ENCODE peak calls at places on chromosomes 11 and 22, in five cellular contexts. One of them, this sample, is unnamed.
A peak's percentile ranks its signal among the peaks of the same experiment; 100 is the strongest.

GRCh38 chr11:267491-267994 is 10.7 kb upstream of the NLRP6 start:
- DNase-seq in NB4: peak; percentile 77
- DNase-seq in right lobe of liver: peak; percentile 61
- DNase-seq in HCT116: no peak
- DNase-seq in GM13977: peak; percentile 62
- DNase-seq in this sample: no peak

GRCh38 chr22:26846645-26847044 is 189.3 kb downstream of the MIAT start:
- DNase-seq in HCT116: no peak
- DNase-seq in right lobe of liver: no peak
- DNase-seq in GM13977: no peak
- DNase-seq in NB4: no peak
- DNase-seq in this sample: no peak

GRCh38 chr11:2664331-2664730 is 35.5 kb downstream of the KCNQ1OT1 start:
- DNase-seq in HCT116: no peak
- DNase-seq in NB4: no peak
- DNase-seq in right lobe of liver: no peak
- DNase-seq in GM13977: no peak
- DNase-seq in this sample: no peak

GRCh38 chr22:30250713-30251267 is 4.2 kb upstream of the LIF start:
- DNase-seq in right lobe of liver: peak; percentile 57
- DNase-seq in NB4: no peak
- DNase-seq in GM13977: no peak
- DNase-seq in HCT116: no peak
- DNase-seq in this sample: peak; percentile 92

GRCh38 chr11:128603752-128604472 is 16.6 kb upstream of the ETS1 start:
- DNase-seq in right lobe of liver: no peak
- DNase-seq in NB4: peak; percentile 39
- DNase-seq in HCT116: no peak
- DNase-seq in GM13977: no peak
- DNase-seq in this sample: no peak

GRCh38 chr11:71327156-71328085 is 75.0 kb upstream of the SHANK2 start:
- DNase-seq in GM13977: no peak
- DNase-seq in HCT116: no peak
- DNase-seq in right lobe of liver: peak; percentile 5
- DNase-seq in NB4: no peak
- DNase-seq in this sample: no peak

GRCh38 chr22:29225422-29226090 is 19.9 kb downstream of the EMID1 start:
- DNase-seq in GM13977: no peak
- DNase-seq in NB4: no peak
- DNase-seq in HCT116: no peak
- DNase-seq in right lobe of liver: no peak
- DNase-seq in this sample: no peak

GRCh38 chr11:115990004-115990447 is 485.8 kb upstream of the CADM1 start:
- DNase-seq in GM13977: peak; percentile 60
- DNase-seq in NB4: peak; percentile 17
- DNase-seq in right lobe of liver: no peak
- DNase-seq in HCT116: no peak
- DNase-seq in this sample: no peak

GRCh38 chr22:27905638-27906037 is 13.4 kb downstream of the PITPNB start:
- DNase-seq in GM13977: no peak
- DNase-seq in HCT116: no peak
- DNase-seq in right lobe of liver: no peak
- DNase-seq in NB4: no peak
- DNase-seq in this sample: no peak

GRCh38 chr11:96464695-96465307 is 75.0 kb downstream of the JRKL start:
- DNase-seq in GM13977: peak; percentile 58
- DNase-seq in right lobe of liver: no peak
- DNase-seq in NB4: peak; percentile 80
- DNase-seq in HCT116: peak; percentile 67
- DNase-seq in this sample: no peak

GRCh38 chr11:34263462-34264186 is 94.2 kb downstream of the ABTB2 start:
- DNase-seq in GM13977: no peak
- DNase-seq in NB4: no peak
- DNase-seq in right lobe of liver: peak; percentile 81
- DNase-seq in HCT116: peak; percentile 99
- DNase-seq in this sample: peak; percentile 89

GRCh38 chr22:29166180-29166579 is 39.5 kb upstream of the EMID1 start:
- DNase-seq in right lobe of liver: no peak
- DNase-seq in GM13977: peak; percentile 5
- DNase-seq in NB4: no peak
- DNase-seq in HCT116: no peak
- DNase-seq in this sample: no peak

GRCh38 chr11:133065847-133066485 is 466.3 kb downstream of the OPCML start:
- DNase-seq in GM13977: no peak
- DNase-seq in NB4: peak; percentile 27
- DNase-seq in right lobe of liver: no peak
- DNase-seq in HCT116: no peak
- DNase-seq in this sample: no peak

GRCh38 chr11:119108151-119108856 is 1.2 kb downstream of the C2CD2L start:
- DNase-seq in HCT116: no peak
- DNase-seq in GM13977: peak; percentile 62
- DNase-seq in NB4: peak; percentile 85
- DNase-seq in right lobe of liver: no peak
- DNase-seq in this sample: peak; percentile 52

GRCh38 chr11:1772270-1773130 is 8.8 kb upstream of the CTSD start:
- DNase-seq in GM13977: peak; percentile 68
- DNase-seq in right lobe of liver: peak; percentile 69
- DNase-seq in HCT116: peak; percentile 62
- DNase-seq in NB4: peak; percentile 98
- DNase-seq in this sample: peak; percentile 83

GRCh38 chr22:37501610-37502341 is 15.6 kb upstream of the MFNG start:
- DNase-seq in HCT116: no peak
- DNase-seq in right lobe of liver: peak; percentile 86
- DNase-seq in GM13977: no peak
- DNase-seq in NB4: no peak
- DNase-seq in this sample: peak; percentile 92

GRCh38 chr11:21018248-21018647 is 348.9 kb downstream of the NELL1 start:
- DNase-seq in HCT116: no peak
- DNase-seq in right lobe of liver: no peak
- DNase-seq in GM13977: no peak
- DNase-seq in NB4: no peak
- DNase-seq in this sample: no peak

GRCh38 chr11:2803186-2804057 is 82.2 kb downstream of the CDKN1C start:
- DNase-seq in GM13977: no peak
- DNase-seq in HCT116: no peak
- DNase-seq in NB4: no peak
- DNase-seq in right lobe of liver: peak; percentile 14
- DNase-seq in this sample: no peak

GRCh38 chr11:9030601-9031000 is 26.8 kb upstream of the NRIP3 start:
- DNase-seq in NB4: no peak
- DNase-seq in GM13977: no peak
- DNase-seq in right lobe of liver: no peak
- DNase-seq in HCT116: no peak
- DNase-seq in this sample: no peak

GRCh38 chr11:115924744-115925567 is 420.7 kb upstream of the CADM1 start:
- DNase-seq in HCT116: no peak
- DNase-seq in GM13977: peak; percentile 60
- DNase-seq in NB4: no peak
- DNase-seq in right lobe of liver: no peak
- DNase-seq in this sample: no peak

GRCh38 chr22:47453049-47453448 is 690.6 kb downstream of the TBC1D22A start:
- DNase-seq in GM13977: peak; percentile 8
- DNase-seq in right lobe of liver: no peak
- DNase-seq in NB4: no peak
- DNase-seq in HCT116: no peak
- DNase-seq in this sample: no peak

GRCh38 chr22:47449508-47450270 is 687.2 kb downstream of the TBC1D22A start:
- DNase-seq in HCT116: no peak
- DNase-seq in NB4: no peak
- DNase-seq in GM13977: peak; percentile 4
- DNase-seq in right lobe of liver: no peak
- DNase-seq in this sample: no peak

GRCh38 chr22:47448231-47449035 is 686.0 kb downstream of the TBC1D22A start:
- DNase-seq in GM13977: peak; percentile 5
- DNase-seq in right lobe of liver: no peak
- DNase-seq in HCT116: no peak
- DNase-seq in NB4: no peak
- DNase-seq in this sample: no peak

GRCh38 chr22:47450876-47451475 is 688.5 kb downstream of the TBC1D22A start:
- DNase-seq in HCT116: no peak
- DNase-seq in GM13977: no peak
- DNase-seq in NB4: no peak
- DNase-seq in right lobe of liver: no peak
- DNase-seq in this sample: no peak

DNA sequence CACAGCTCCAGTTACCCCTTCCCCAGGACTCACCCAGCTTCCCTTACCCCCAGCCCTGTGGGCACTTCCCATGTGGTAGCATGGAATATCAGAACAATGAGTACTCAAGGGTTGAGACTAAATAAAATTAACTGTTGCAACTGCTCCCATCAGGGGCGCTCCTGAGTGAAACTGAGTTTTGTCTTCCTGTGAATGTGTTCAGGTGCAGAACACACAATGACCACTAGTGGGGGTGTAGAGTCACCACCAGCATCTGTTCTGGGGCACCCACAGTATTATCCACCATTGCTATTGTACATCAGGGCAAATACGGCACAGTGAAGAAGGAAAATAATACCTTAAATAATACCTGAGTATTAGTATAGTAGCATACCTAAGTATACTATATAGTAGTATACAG is 689.7 kb downstream of the TBC1D22A start:
- DNase-seq in GM13977: no peak
- DNase-seq in NB4: peak; percentile 60
- DNase-seq in right lobe of liver: no peak
- DNase-seq in HCT116: peak; percentile 68
- DNase-seq in this sample: no peak
- TF ChIP-seq CTCF in GM13977: peak; percentile 2
- TF ChIP-seq CTCF in NB4: peak; percentile 80
- TF ChIP-seq CTCF in right lobe of liver: peak; percentile 15
- TF ChIP-seq CTCF in HCT116: peak; percentile 95
- TF ChIP-seq CTCF in this sample: no peak

DNA sequence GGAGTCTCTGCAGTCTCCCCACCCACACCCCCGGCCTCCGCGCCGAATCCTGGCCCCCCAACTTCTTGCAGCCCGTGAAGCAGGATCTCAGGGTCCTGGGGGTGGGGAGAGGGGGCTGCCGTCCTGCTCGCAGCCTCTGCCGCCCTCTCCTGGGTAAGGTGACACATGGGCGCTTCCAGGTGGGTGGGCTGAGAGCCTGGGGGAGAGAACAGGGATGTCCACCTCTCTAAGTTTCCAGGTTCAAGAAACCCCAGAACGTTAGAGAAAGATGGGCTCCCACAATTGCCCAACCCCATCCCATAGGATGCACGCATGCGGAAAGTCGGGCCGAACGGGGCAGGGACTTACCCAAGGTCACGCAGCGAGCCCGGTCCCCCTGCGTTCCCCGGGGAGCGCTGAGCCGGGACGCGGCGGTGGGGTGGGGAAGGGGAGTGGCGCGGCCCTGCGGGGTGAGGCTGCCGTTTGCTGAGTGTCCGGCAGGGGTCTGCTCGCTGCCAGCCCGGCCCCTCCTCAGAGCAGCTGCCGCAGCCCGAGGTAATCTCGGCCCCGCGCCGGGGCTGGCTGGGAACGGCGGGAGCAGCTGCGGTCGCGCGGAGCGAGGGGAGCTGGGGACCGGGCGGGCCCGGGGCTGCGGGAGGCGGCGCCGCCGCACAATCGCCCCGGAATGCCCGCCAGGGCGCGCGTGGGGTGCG is 705 bp upstream of the CAPN1 start:
- DNase-seq in right lobe of liver: peak; percentile 67
- DNase-seq in NB4: peak; percentile 87
- DNase-seq in HCT116: peak; percentile 29
- DNase-seq in GM13977: peak; percentile 83
- DNase-seq in this sample: peak; percentile 87
- TF ChIP-seq CTCF in right lobe of liver: peak; percentile 37
- TF ChIP-seq CTCF in NB4: peak; percentile 34
- TF ChIP-seq CTCF in HCT116: no peak
- TF ChIP-seq CTCF in GM13977: peak; percentile 93
- TF ChIP-seq CTCF in this sample: peak; percentile 71

GRCh38 chr11:61752117-61752924 is at the start of gene MYRF:
- DNase-seq in HCT116: no peak
- DNase-seq in NB4: peak; percentile 53
- DNase-seq in right lobe of liver: peak; percentile 70
- DNase-seq in GM13977: peak; percentile 87
- DNase-seq in this sample: peak; percentile 80
- TF ChIP-seq CTCF in HCT116: no peak
- TF ChIP-seq CTCF in NB4: peak; percentile 43
- TF ChIP-seq CTCF in right lobe of liver: peak; percentile 60
- TF ChIP-seq CTCF in GM13977: peak; percentile 92
- TF ChIP-seq CTCF in this sample: peak; percentile 32

GRCh38 chr22:23893957-23894709 is at the start of gene MIF:
- DNase-seq in HCT116: peak; percentile 80
- DNase-seq in right lobe of liver: peak; percentile 97
- DNase-seq in GM13977: peak; percentile 99
- DNase-seq in NB4: peak; percentile 98
- DNase-seq in this sample: peak; percentile 99
- TF ChIP-seq CTCF in HCT116: peak; percentile 64
- TF ChIP-seq CTCF in right lobe of liver: peak; percentile 60
- TF ChIP-seq CTCF in GM13977: peak; percentile 70
- TF ChIP-seq CTCF in NB4: peak; percentile 73
- TF ChIP-seq CTCF in this sample: peak; percentile 82

GRCh38 chr11:59666969-59667368 is 1.9 kb downstream of the PATL1 start:
- DNase-seq in right lobe of liver: no peak
- DNase-seq in GM13977: no peak
- DNase-seq in HCT116: no peak
- DNase-seq in NB4: peak; percentile 13
- DNase-seq in this sample: no peak

GRCh38 chr11:59668950-59669610 is at the start of gene PATL1:
- DNase-seq in HCT116: peak; percentile 94
- DNase-seq in right lobe of liver: peak; percentile 100
- DNase-seq in GM13977: peak; percentile 99
- DNase-seq in NB4: peak; percentile 99
- DNase-seq in this sample: peak; percentile 98

GRCh38 chr11:59667812-59668187 is 1.0 kb downstream of the PATL1 start:
- DNase-seq in HCT116: no peak
- DNase-seq in GM13977: no peak
- DNase-seq in right lobe of liver: no peak
- DNase-seq in NB4: no peak
- DNase-seq in this sample: no peak

GRCh38 chr11:59668188-59668949 is 468 bp downstream of the PATL1 start:
- DNase-seq in NB4: peak; percentile 65
- DNase-seq in HCT116: no peak
- DNase-seq in GM13977: peak; percentile 70
- DNase-seq in right lobe of liver: peak; percentile 70
- DNase-seq in this sample: peak; percentile 46

DNA sequence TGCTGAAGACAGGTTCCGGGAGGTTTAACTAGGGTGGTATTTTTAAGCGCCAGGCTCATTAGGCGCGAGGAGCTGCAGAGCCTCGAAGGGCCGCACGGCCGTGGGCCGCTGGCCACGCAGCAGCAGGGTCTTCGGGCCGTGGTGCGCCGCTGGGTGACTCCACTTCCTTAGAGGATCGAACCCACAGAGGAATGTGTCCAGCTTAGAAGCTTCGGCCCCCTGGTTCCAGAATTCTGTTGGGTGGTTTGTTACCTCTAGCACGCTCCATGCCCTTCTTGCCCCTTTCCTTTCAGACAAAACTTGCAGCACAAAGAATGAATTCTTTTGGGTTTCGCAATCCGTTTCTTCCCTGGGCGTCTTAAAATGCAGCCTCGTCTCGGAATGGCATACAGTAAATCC is 773 bp upstream of the PATL1 start:
- DNase-seq in GM13977: no peak
- DNase-seq in NB4: no peak
- DNase-seq in right lobe of liver: peak; percentile 50
- DNase-seq in HCT116: no peak
- DNase-seq in this sample: peak; percentile 21
- TF ChIP-seq CTCF in GM13977: no peak
- TF ChIP-seq CTCF in NB4: no peak
- TF ChIP-seq CTCF in right lobe of liver: no peak
- TF ChIP-seq CTCF in HCT116: no peak
- TF ChIP-seq CTCF in this sample: no peak

This sample was measured in Calu3.